ENCODE peak calls at places on chromosomes 13 and 19, in nine cellular contexts. E is activated CD4-positive, alpha-beta T cell treated with anti-CD3 and anti-CD28 coated beads, Interleukin-2, amount 50 U/mL, for 48 hours; N is adrenal gland; H is A172; V is left colon; I is heart left ventricle; Q is right lobe of liver; S is activated CD8-positive, alpha-beta memory T cell treated with anti-CD3 and anti-CD28 coated beads for 1 hour; Y is ascending aorta. U is an unnamed sample.

GRCh38 chr13:98103942-98104880 is 38.7 kb upstream of the FARP1 start:
- DNase-seq in E (no peak), N (no peak), H (no peak), V (no peak), I (no peak), Q (no peak), S (no peak), Y (no peak), U (no peak)

GRCh38 chr19:2280633-2281264 is 1.2 kb downstream of the PEAK3 start:
- DNase-seq in E (no peak), N (no peak), H (no peak), V (no peak), I (no peak), Q (no peak), S (no peak), Y (no peak), U (no peak)

GRCh38 chr13:46641274-46642081 is 88.5 kb downstream of the LRCH1 start:
- DNase-seq in E (no peak), N (peak), H (no peak), V (no peak), I (no peak), Q (no peak), S (no peak), Y (no peak), U (no peak)

GRCh38 chr13:86397640-86398039 is 598.4 kb upstream of the SLITRK6 start:
- DNase-seq in E (no peak), N (no peak), H (no peak), V (no peak), I (no peak), Q (no peak), S (no peak), Y (no peak), U (no peak)

GRCh38 chr19:7254590-7254989 is 39.6 kb downstream of the INSR start:
- DNase-seq in E (no peak), N (peak), H (no peak), V (no peak), I (no peak), Q (no peak), S (no peak), Y (no peak), U (no peak)

GRCh38 chr13:113840541-113841354 is 23.1 kb downstream of the GAS6 start:
- DNase-seq in E (no peak), N (no peak), H (no peak), V (no peak), I (peak), Q (no peak), S (no peak), Y (no peak), U (no peak)

GRCh38 chr13:61148691-61149332 is 266.8 kb downstream of the PCDH20 start:
- DNase-seq in E (no peak), N (peak), H (no peak), V (no peak), I (no peak), Q (no peak), S (no peak), Y (no peak), U (no peak)

GRCh38 chr19:5949792-5950305 is 28.1 kb downstream of the RANBP3 start:
- DNase-seq in E (peak), N (no peak), H (no peak), V (no peak), I (no peak), Q (no peak), S (peak), Y (no peak), U (no peak)

GRCh38 chr13:102983496-102983895 is 82.7 kb downstream of the SLC10A2 start:
- DNase-seq in E (no peak), N (peak), H (no peak), V (no peak), I (no peak), Q (no peak), S (no peak), Y (no peak), U (peak)

GRCh38 chr13:54633461-54633860 is 1604.8 kb downstream of the OLFM4 start:
- DNase-seq in E (no peak), N (no peak), H (no peak), V (no peak), I (no peak), Q (no peak), S (no peak), Y (no peak), U (no peak)

GRCh38 chr19:8151499-8152035 is 2.2 kb upstream of the FBN3 start:
- DNase-seq in E (no peak), N (no peak), H (no peak), V (no peak), I (no peak), Q (no peak), S (no peak), Y (no peak), U (no peak)

GRCh38 chr19:12987190-12987589 is 8.1 kb upstream of the NFIX start:
- DNase-seq in E (no peak), N (no peak), H (no peak), V (no peak), I (no peak), Q (no peak), S (no peak), Y (no peak), U (no peak)

GRCh38 chr13:72970956-72971355 is 87.8 kb upstream of the KLF5 start:
- DNase-seq in E (no peak), N (no peak), H (peak), V (no peak), I (no peak), Q (no peak), S (no peak), Y (no peak), U (peak)

GRCh38 chr19:28642787-28643186 is 570.2 kb downstream of the UQCRFS1 start:
- DNase-seq in E (no peak), N (no peak), H (no peak), V (no peak), I (no peak), Q (no peak), S (no peak), Y (no peak), U (no peak)

GRCh38 chr19:17209126-17210036 is 5.8 kb upstream of the USE1 start:
- DNase-seq in E (peak), N (peak), H (peak), V (peak), I (no peak), Q (no peak), S (no peak), Y (no peak), U (peak)

GRCh38 chr19:4075373-4075772 is 8.7 kb upstream of the ZBTB7A start:
- DNase-seq in E (peak), N (no peak), H (no peak), V (no peak), I (no peak), Q (no peak), S (no peak), Y (no peak), U (no peak)

GRCh38 chr19:16385296-16385695 is 60.7 kb downstream of the KLF2 start:
- DNase-seq in E (no peak), N (no peak), H (no peak), V (no peak), I (no peak), Q (no peak), S (no peak), Y (no peak), U (no peak)

GRCh38 chr19:7227735-7228134 is 66.5 kb downstream of the INSR start:
- DNase-seq in E (no peak), N (no peak), H (no peak), V (no peak), I (no peak), Q (no peak), S (no peak), Y (no peak), U (no peak)

GRCh38 chr19:1237754-1238372 is at the start of gene CBARP:
- DNase-seq in E (peak), N (peak), H (no peak), V (no peak), I (no peak), Q (no peak), S (no peak), Y (no peak), U (peak)

GRCh38 chr19:19160489-19161035 is 9.5 kb downstream of the MEF2B start:
- DNase-seq in E (no peak), N (no peak), H (no peak), V (no peak), I (no peak), Q (no peak), S (no peak), Y (no peak), U (no peak)

GRCh38 chr13:68588623-68589022 is 1358.5 kb upstream of the PCDH9 start:
- DNase-seq in E (no peak), N (no peak), H (no peak), V (no peak), I (no peak), Q (no peak), S (no peak), Y (no peak), U (no peak)

U was measured in M059J.